ENCODE peak calls at places on chromosomes 4 and X, in five cellular contexts. E, O, A, J and K are unnamed samples.

GRCh38 chr4:211033-211511 is 86.8 kb downstream of the ZNF718 start:
- DNase-seq in J (no peak), A (no peak), O (no peak), E (peak), K (no peak)

GRCh38 chr4:151833174-151833573 is 72.4 kb upstream of the GATB start:
- DNase-seq in E (no peak), A (no peak), J (no peak), O (no peak), K (no peak)

GRCh38 chr4:38056024-38056685 is 96.0 kb downstream of the PTTG2 start:
- DNase-seq in J (no peak), E (no peak), A (no peak), O (no peak), K (no peak)

GRCh38 chrX:53440631-53441517 is 6.7 kb upstream of the HSD17B10 start:
- DNase-seq in A (no peak), O (peak), E (no peak), J (peak), K (peak)

GRCh38 chrX:107656965-107657364 is 28.7 kb downstream of the PRPS1 start:
- DNase-seq in A (no peak), O (no peak), E (no peak), J (no peak), K (no peak)

GRCh38 chrX:3550160-3550765 is 163.2 kb downstream of the PRKX start:
- DNase-seq in E (no peak), O (no peak), J (peak), A (no peak), K (peak)

GRCh38 chr4:22496165-22496813 is 19.6 kb downstream of the ADGRA3 start:
- DNase-seq in O (no peak), E (no peak), A (no peak), J (no peak), K (no peak)

GRCh38 chrX:39253551-39253950 is 452.3 kb downstream of the MID1IP1 start:
- DNase-seq in J (peak), O (no peak), A (no peak), E (no peak), K (no peak)

GRCh38 chrX:70444326-70445196 is at the start of gene DLG3:
- DNase-seq in O (peak), E (no peak), A (no peak), J (peak), K (no peak)

GRCh38 chr4:99979872-99980271 is 29.8 kb upstream of the H2AZ1 start:
- DNase-seq in J (peak), O (no peak), A (no peak), E (no peak), K (no peak)

GRCh38 chrX:30887721-30888120 is 1.3 kb downstream of the TAB3 start:
- DNase-seq in A (no peak), E (no peak), J (no peak), O (no peak), K (no peak)